ENCODE peak calls at places on chromosomes 7 and 10, in six cellular contexts. M is sigmoid colon; K is CD4-positive, CD25-positive, alpha-beta regulatory T cell; U is GM12878; T is prostate gland; L is neuronal stem cell. W is an unnamed sample. For H3K4me1, the result is how much of the 10 kb centered on the place peaks cover.

GRCh38 chr7:100506356-100506930 is 22.7 kb downstream of the NYAP1 start:
- DNase-seq in T (no peak), K (no peak), L (no peak), U (no peak), M (no peak), W (no peak)

GRCh38 chr10:74314166-74314565 is 163.1 kb downstream of the ADK start:
- DNase-seq in M (no peak), K (no peak), U (no peak), L (no peak), T (no peak), W (no peak)

GRCh38 chr7:75565129-75565528 is 73.0 kb downstream of the SPDYE5 start:
- DNase-seq in L (no peak), U (no peak), K (no peak), T (peak), M (no peak), W (peak)

GRCh38 chr7:75658802-75659201 is 79.9 kb downstream of the HIP1 start:
- DNase-seq in T (no peak), U (no peak), M (no peak), L (no peak), K (no peak), W (no peak)

GRCh38 chr10:76433161-76434005 is 1002.0 kb downstream of the LRMDA start:
- DNase-seq in T (no peak), L (no peak), M (no peak), U (no peak), K (no peak), W (no peak)

GRCh38 chr10:3813267-3813666 is 28.3 kb upstream of the KLF6 start:
- DNase-seq in K (no peak), T (no peak), L (no peak), M (no peak), U (no peak), W (no peak)

GRCh38 chr7:8320174-8320573 is 58.2 kb upstream of the ICA1 start:
- DNase-seq in K (no peak), U (no peak), T (no peak), L (no peak), M (no peak), W (no peak)

GRCh38 chr7:54841772-54842707 is 83.0 kb upstream of the SEC61G start:
- DNase-seq in U (no peak), T (no peak), K (no peak), L (no peak), M (no peak), W (no peak)

GRCh38 chr10:75080554-75080953 is 30.9 kb upstream of the SAMD8 start:
- DNase-seq in L (no peak), M (no peak), U (no peak), K (no peak), T (no peak), W (no peak)

GRCh38 chr10:72691470-72692056 is 380 bp upstream of the MCU start:
- DNase-seq in M (no peak), U (peak), T (no peak), K (no peak), L (peak), W (no peak)

GRCh38 chr10:119370046-119370770 is 162.8 kb downstream of the GRK5 start:
- DNase-seq in L (no peak), T (no peak), U (no peak), K (no peak), M (no peak), W (peak)

GRCh38 chr7:67018940-67019339 is 22.3 kb downstream of the TYW1 start:
- DNase-seq in K (no peak), M (peak), L (no peak), U (no peak), T (no peak), W (no peak)

GRCh38 chr10:129385600-129385999 is 81.4 kb upstream of the MGMT start:
- DNase-seq in K (no peak), T (no peak), M (no peak), L (no peak), U (no peak), W (no peak)

GRCh38 chr10:21158301-21158700 is 261.2 kb upstream of the NEBL start:
- DNase-seq in K (no peak), T (no peak), M (no peak), U (no peak), L (no peak), W (no peak)

GRCh38 chr7:110307776-110308175 is 783.2 kb upstream of the LRRN3 start:
- DNase-seq in K (no peak), T (no peak), M (no peak), L (no peak), U (no peak), W (no peak)

GRCh38 chr10:116670706-116671105 is 50.0 kb downstream of the PNLIPRP2 start:
- DNase-seq in K (no peak), U (no peak), T (no peak), M (no peak), L (no peak), W (no peak)

GRCh38 chr10:51188013-51188412 is 113.7 kb downstream of the PRKG1 start:
- DNase-seq in L (no peak), K (no peak), U (no peak), T (no peak), M (no peak), W (no peak)

GRCh38 chr10:63765126-63765525 is 243.9 kb downstream of the REEP3 start:
- DNase-seq in M (no peak), T (no peak), U (no peak), K (no peak), L (no peak), W (no peak)

GRCh38 chr10:70370766-70371165 is 11.7 kb downstream of the LRRC20 start:
- DNase-seq in T (no peak), L (no peak), K (no peak), M (no peak), U (no peak), W (no peak)

GRCh38 chr10:124064676-124065075 is 28.7 kb downstream of the CHST15 start:
- DNase-seq in U (no peak), T (no peak), L (no peak), M (no peak), K (no peak), W (no peak)

GRCh38 chr7:129295015-129295423 is 70.2 kb downstream of the AHCYL2 start:
- DNase-seq in L (no peak), T (no peak), M (peak), U (no peak), K (no peak), W (peak)

GRCh38 chr7:282621-283020 is 7.3 kb upstream of the FOXL3 start:
- DNase-seq in M (peak), U (no peak), L (no peak), T (no peak), K (no peak), W (no peak)

GRCh38 chr10:75146780-75147179 is 35.3 kb downstream of the SAMD8 start:
- DNase-seq in T (no peak), M (no peak), K (no peak), U (no peak), L (no peak), W (no peak)

GRCh38 chr7:27031289-27032172 is 64.3 kb downstream of the HOXA1 start:
- DNase-seq in T (no peak), U (peak), M (no peak), K (no peak), L (no peak), W (peak)

GRCh38 chr10:33291053-33291592 is 43.3 kb downstream of the NRP1 start:
- DNase-seq in M (no peak), T (no peak), U (no peak), K (no peak), L (no peak), W (no peak)
- H3K27ac ChIP-seq in M (peak), T (no peak), U (no peak), K (no peak), L (no peak), W (no peak)

GRCh38 chr7:47570649-47571050 is 11.3 kb downstream of the TNS3 start:
- DNase-seq in M (peak), T (no peak), U (no peak), K (no peak), L (no peak), W (no peak)
- H3K4me1 ChIP-seq in M (under half), T (under half), U (under half), K (under half), L (under half), W (under half)

GRCh38 chr10:18409599-18410397 is 241.6 kb downstream of the NSUN6 start:
- DNase-seq in U (no peak), M (no peak), L (no peak), K (no peak), T (no peak), W (no peak)
- H3K27ac ChIP-seq in U (no peak), M (no peak), L (no peak), K (no peak), T (no peak), W (no peak)

DNA sequence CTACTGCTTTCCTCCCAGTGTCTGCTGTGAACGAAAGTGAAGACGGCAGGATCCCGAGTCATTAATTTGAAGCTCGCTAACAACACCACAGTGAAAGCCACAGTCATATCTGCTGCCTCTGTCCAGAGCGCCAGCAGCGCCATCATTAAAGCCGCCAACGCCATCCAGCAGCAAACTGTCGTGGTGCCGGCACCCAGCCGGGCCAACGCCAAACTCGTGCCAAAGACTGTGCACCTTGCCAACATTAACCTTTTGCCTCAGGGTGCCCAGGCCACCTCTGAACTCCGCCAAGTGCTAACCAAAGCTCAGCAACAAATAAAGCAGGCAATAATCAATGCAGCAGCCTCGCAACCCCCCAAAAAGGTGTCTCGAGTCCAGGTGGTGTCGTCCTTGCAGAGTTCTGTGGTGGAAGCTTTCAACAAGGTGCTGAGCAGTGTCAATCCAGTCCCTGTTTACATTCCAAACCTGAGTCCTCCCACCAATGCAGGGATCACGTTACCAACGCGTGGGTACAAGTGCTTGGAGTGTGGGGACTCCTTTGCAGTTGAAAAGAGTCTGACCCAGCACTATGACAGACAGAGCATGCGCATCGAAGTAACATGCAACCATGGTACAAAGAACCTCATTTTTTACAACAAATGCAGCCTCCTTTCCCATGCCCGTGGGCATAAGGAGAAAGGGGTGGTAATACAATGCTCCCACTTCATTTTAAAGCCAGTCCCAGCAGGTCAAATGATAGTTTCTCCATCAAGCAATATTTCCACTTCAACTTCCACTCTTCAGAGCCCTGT is 94.8 kb upstream of the KCNMA1 start:
- DNase-seq in L (no peak), U (no peak), T (no peak), M (no peak), K (no peak), W (no peak)
- H3K4me1 ChIP-seq in L (under half), U (under half), T (under half), M (under half), K (under half), W (under half)

GRCh38 chr7:44076101-44076895 is 6.0 kb downstream of the POLM start:
- DNase-seq in K (no peak), M (peak), U (no peak), T (no peak), L (no peak), W (no peak)

GRCh38 chr7:44075296-44076075 is 6.8 kb downstream of the POLM start:
- DNase-seq in U (no peak), K (no peak), M (peak), T (peak), L (no peak), W (no peak)

GRCh38 chr7:44078521-44078920 is 3.8 kb downstream of the POLM start:
- DNase-seq in K (no peak), T (no peak), L (no peak), M (no peak), U (no peak), W (no peak)

GRCh38 chr7:44077681-44078091 is 4.6 kb downstream of the POLM start:
- DNase-seq in T (no peak), U (no peak), M (peak), L (no peak), K (no peak), W (no peak)

GRCh38 chr7:44077061-44077460 is 5.3 kb downstream of the POLM start:
- DNase-seq in M (peak), K (no peak), L (no peak), U (no peak), T (no peak), W (no peak)
- H3K27ac ChIP-seq in M (peak), K (no peak), L (no peak), U (no peak), T (no peak), W (no peak)

W was measured in adrenal gland.